ENCODE peak calls at places on chromosomes 13 and 19, in seven cellular contexts. Y, P, H, R, T, A and V are unnamed samples.

GRCh38 chr19:35908977-35909683 is 1.0 kb upstream of the TYROBP start:
- DNase-seq in A (no peak), T (no peak), Y (no peak), H (no peak), R (no peak), P (peak), V (no peak)

GRCh38 chr13:45879666-45880065 is 28.1 kb upstream of the SIAH3 start:
- DNase-seq in T (no peak), H (peak), P (peak), Y (no peak), R (no peak), A (peak), V (peak)

GRCh38 chr13:109789262-109789661 is 2.9 kb upstream of the IRS2 start:
- DNase-seq in H (no peak), R (no peak), T (peak), P (no peak), Y (no peak), A (no peak), V (no peak)

GRCh38 chr13:89034015-89034414 is 1362.8 kb downstream of the SLITRK5 start:
- DNase-seq in R (no peak), P (no peak), H (no peak), T (no peak), Y (no peak), A (no peak), V (no peak)

GRCh38 chr19:33102893-33103292 is 21.9 kb downstream of the GPATCH1 start:
- DNase-seq in A (no peak), R (no peak), P (no peak), T (no peak), H (no peak), Y (no peak), V (no peak)

GRCh38 chr13:38321654-38322053 is 28.0 kb upstream of the UFM1 start:
- DNase-seq in A (no peak), P (no peak), Y (no peak), H (no peak), T (no peak), R (no peak), V (no peak)

GRCh38 chr19:11538232-11539036 is at the start of gene CNN1:
- DNase-seq in R (peak), H (peak), T (no peak), P (peak), Y (no peak), A (no peak), V (no peak)

GRCh38 chr19:38152461-38153379 is 71.3 kb downstream of the DPF1 start:
- DNase-seq in P (peak), R (no peak), A (no peak), T (peak), Y (no peak), H (no peak), V (no peak)

GRCh38 chr13:101875717-101876393 is 423.4 kb downstream of the ITGBL1 start:
- DNase-seq in A (no peak), Y (no peak), P (no peak), R (no peak), T (no peak), H (peak), V (peak)

GRCh38 chr13:54185785-54186184 is 1157.2 kb downstream of the OLFM4 start:
- DNase-seq in H (no peak), R (no peak), P (no peak), A (no peak), T (no peak), Y (no peak), V (no peak)

GRCh38 chr13:106472621-106473020 is 62.8 kb downstream of the EFNB2 start:
- DNase-seq in H (no peak), P (no peak), Y (no peak), A (no peak), R (no peak), T (no peak), V (no peak)

GRCh38 chr19:54521022-54521859 is 18.6 kb downstream of the LAIR2 start:
- DNase-seq in A (no peak), R (no peak), Y (peak), T (no peak), H (no peak), P (no peak), V (no peak)

GRCh38 chr19:40433391-40434216 is 7.8 kb upstream of the SERTAD1 start:
- DNase-seq in T (peak), Y (no peak), H (peak), R (no peak), P (peak), A (no peak), V (no peak)

GRCh38 chr19:40417714-40417996 is 4.5 kb upstream of the PRX start:
- DNase-seq in T (no peak), H (no peak), Y (no peak), A (no peak), P (no peak), R (no peak), V (no peak)

GRCh38 chr19:30001301-30001700 is 59.3 kb downstream of the URI1 start:
- DNase-seq in R (no peak), A (no peak), T (no peak), H (no peak), Y (no peak), P (no peak), V (no peak)

GRCh38 chr19:19049406-19049805 is 14.4 kb upstream of the SLC25A42 start:
- DNase-seq in A (no peak), Y (no peak), R (no peak), T (no peak), P (no peak), H (no peak), V (no peak)

GRCh38 chr13:61294467-61295186 is 121.0 kb downstream of the PCDH20 start:
- DNase-seq in Y (no peak), P (no peak), H (no peak), R (no peak), A (no peak), T (no peak), V (no peak)

GRCh38 chr19:34512254-34512796 is 30.8 kb downstream of the WTIP start:
- DNase-seq in A (no peak), T (peak), H (no peak), Y (no peak), R (no peak), P (no peak), V (no peak)

GRCh38 chr13:103883698-103884097 is 817.5 kb upstream of the SLC10A2 start:
- DNase-seq in Y (no peak), A (no peak), H (no peak), T (no peak), P (no peak), R (no peak), V (no peak)

GRCh38 chr13:42660367-42660965 is 86.5 kb downstream of the TNFSF11 start:
- DNase-seq in Y (no peak), A (no peak), R (no peak), P (no peak), T (no peak), H (no peak), V (peak)

GRCh38 chr19:11019824-11020223 is 59.0 kb downstream of the SMARCA4 start:
- DNase-seq in T (no peak), P (no peak), R (no peak), A (no peak), H (no peak), Y (no peak), V (no peak)

GRCh38 chr13:20774746-20775145 is 985 bp upstream of the EEF1AKMT1 start:
- DNase-seq in T (no peak), R (no peak), P (no peak), H (no peak), Y (no peak), A (no peak), V (no peak)

GRCh38 chr13:107028751-107029150 is 460.8 kb upstream of the ARGLU1 start:
- DNase-seq in Y (no peak), T (no peak), P (no peak), R (no peak), H (no peak), A (no peak), V (no peak)

GRCh38 chr13:101611491-101612475 is 159.3 kb downstream of the ITGBL1 start:
- DNase-seq in T (no peak), H (peak), Y (no peak), P (no peak), A (no peak), R (no peak), V (no peak)

GRCh38 chr19:38949580-38950367 is 19.0 kb downstream of the MRPS12 start:
- DNase-seq in T (peak), P (peak), Y (no peak), A (no peak), R (peak), H (no peak), V (no peak)

GRCh38 chr19:13861392-13861713 is 15.6 kb upstream of the NANOS3 start:
- DNase-seq in H (no peak), R (no peak), A (no peak), T (peak), Y (no peak), P (no peak), V (no peak)

GRCh38 chr13:106063591-106064308 is 471.7 kb downstream of the EFNB2 start:
- DNase-seq in T (no peak), P (no peak), Y (no peak), R (no peak), A (no peak), H (no peak), V (no peak)

GRCh38 chr19:3969435-3970312 is 1.2 kb downstream of the DAPK3 start:
- DNase-seq in A (no peak), Y (no peak), T (no peak), P (no peak), R (no peak), H (peak), V (no peak)

GRCh38 chr13:20482275-20482761 is 43.3 kb downstream of the CRYL1 start:
- DNase-seq in A (no peak), R (no peak), T (peak), H (no peak), Y (no peak), P (no peak), V (no peak)

GRCh38 chr19:32318884-32319520 is 26.4 kb upstream of the ZNF507 start:
- DNase-seq in P (peak), R (no peak), H (no peak), A (peak), T (peak), Y (no peak), V (no peak)

GRCh38 chr13:43861863-43862262 is 17.7 kb downstream of the CCDC122 start:
- DNase-seq in T (no peak), P (no peak), A (no peak), Y (no peak), H (no peak), R (no peak), V (no peak)

DNA sequence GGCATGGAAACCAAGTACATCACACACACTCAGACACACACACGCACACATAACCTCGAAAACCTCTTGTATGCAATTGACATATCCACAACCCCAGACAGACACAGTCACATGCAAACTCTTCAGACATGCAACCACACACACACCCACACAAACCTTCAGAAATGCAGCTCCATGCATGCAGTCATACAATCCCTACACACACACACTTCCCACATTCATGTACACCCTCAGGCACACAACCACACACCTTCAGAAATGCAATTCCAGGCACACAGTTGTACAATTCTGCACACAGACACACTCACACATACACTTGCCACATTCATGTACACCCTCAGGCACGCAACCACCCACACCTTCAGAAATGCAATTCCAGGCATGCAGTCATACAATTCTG is 1.3 kb downstream of the SLC1A6 start:
- DNase-seq in T (no peak), R (no peak), Y (no peak), H (no peak), A (no peak), P (no peak), V (no peak)
- TF ChIP-seq JUND in T (no peak), R (no peak), Y (no peak), H (no peak), A (no peak), P (no peak), V (no peak)

GRCh38 chr13:33006646-33007045 is 9.6 kb upstream of the KL start:
- DNase-seq in Y (no peak), T (no peak), A (no peak), R (no peak), H (no peak), P (no peak), V (no peak)

GRCh38 chr13:33004454-33004853 is 11.8 kb upstream of the KL start:
- DNase-seq in A (no peak), R (no peak), H (no peak), P (no peak), Y (no peak), T (no peak), V (peak)

GRCh38 chr13:33000365-33000764 is 15.9 kb upstream of the KL start:
- DNase-seq in H (no peak), R (no peak), Y (no peak), P (no peak), A (no peak), T (no peak), V (no peak)

GRCh38 chr13:33007237-33007636 is 9.0 kb upstream of the KL start:
- DNase-seq in A (no peak), R (no peak), P (no peak), Y (no peak), T (no peak), H (peak), V (no peak)

DNA sequence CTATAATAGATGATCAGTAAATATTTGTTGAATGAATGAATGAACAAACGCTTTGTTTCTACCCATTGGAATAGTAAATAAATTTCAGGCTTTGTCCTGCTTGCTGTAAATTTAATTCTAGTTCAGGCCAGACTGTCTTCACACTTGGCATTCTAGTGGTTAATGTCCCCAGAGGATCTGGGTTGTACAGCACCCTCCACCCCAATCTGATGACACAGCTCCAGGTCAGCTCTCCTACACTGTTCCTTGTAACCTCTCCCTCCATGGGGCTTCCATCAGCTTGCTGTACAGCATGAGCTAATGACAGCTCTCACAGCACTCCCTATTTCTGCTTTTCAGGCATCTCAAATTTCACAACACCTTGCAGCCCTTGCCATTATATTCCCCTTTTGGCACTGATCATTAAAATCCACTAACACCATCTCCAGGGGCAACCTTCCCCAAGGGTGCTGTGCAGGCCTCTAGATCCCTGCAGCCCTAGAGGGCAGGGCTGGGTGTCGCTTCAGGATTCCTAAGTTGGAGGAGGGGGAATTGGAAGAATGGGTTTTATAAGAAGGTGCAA is 12.7 kb upstream of the KL start:
- DNase-seq in T (no peak), A (no peak), Y (no peak), R (no peak), H (no peak), P (no peak), V (no peak)
- TF ChIP-seq JUND in T (no peak), A (no peak), Y (no peak), R (no peak), H (no peak), P (no peak), V (no peak)

DNA sequence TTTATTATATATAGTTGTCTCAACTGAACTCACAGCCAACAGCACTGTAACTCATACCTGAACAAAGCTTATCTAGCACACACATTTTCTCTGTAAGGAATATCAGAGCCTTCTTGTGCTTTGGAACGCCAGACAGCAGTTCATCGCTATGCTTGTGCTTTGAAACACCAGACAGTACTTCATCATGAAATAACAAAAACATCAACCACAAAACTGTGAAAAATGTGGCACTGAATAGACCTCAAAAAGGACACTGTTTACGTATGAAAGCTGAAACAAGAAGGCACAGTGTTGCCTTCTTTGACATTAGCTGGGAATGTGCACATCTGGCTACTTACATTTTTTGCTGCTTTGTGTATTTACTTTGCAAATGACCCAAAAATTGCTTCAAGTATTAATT is 160.2 kb downstream of the PDS5B start:
- DNase-seq in A (no peak), T (no peak), Y (no peak), R (no peak), H (no peak), P (no peak), V (no peak)
- TF ChIP-seq JUND in A (no peak), T (no peak), Y (no peak), R (no peak), H (no peak), P (no peak), V (no peak)

GRCh38 chr19:49058592-49058991 is 1.0 kb upstream of the CGB7 start:
- DNase-seq in A (no peak), R (no peak), H (no peak), P (peak), Y (no peak), T (peak), V (peak)
- TF ChIP-seq JUND in A (no peak), R (no peak), H (no peak), P (no peak), Y (no peak), T (no peak), V (no peak)

DNA sequence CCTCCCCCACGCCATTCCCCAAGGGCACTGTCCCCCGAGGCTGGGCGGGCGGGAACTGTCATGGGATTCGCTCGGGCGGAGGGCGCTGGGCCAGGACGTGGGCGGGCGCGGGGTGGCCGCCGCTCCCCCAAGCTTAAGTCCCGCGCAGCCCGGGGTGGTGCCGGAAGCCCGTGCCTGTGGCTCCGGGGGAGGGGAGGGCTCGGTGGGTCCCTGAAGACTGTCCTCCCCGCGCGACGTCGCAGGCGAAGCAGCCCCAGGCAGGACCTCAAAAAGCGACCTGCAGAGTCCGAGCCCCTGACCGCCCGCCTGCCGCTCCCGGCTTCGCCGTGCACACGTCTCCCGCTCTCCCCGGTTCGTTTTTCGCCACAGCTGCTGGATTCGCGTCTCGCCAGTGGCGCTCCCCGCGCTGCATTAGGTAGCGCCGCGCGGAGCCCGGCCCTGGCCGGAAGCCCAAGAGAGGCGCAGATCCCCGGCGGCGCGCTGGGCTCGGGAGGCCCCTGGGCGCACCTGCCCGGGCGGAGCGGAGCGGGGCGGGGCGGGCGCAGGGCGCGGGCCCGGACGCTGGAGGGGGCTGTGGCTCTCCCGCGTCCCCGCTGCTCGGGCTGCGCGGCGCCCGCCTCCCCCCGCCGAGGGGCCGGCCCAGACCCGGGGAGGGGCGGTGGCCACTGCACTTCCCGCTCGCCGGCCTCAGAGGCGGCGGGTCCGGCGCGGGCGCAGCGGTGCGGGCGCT is at the start of gene FARP1:
- DNase-seq in R (no peak), A (peak), P (peak), H (peak), T (peak), Y (no peak), V (peak)
- TF ChIP-seq JUND in R (no peak), A (no peak), P (no peak), H (no peak), T (no peak), Y (no peak), V (no peak)